ENCODE peak calls at places on chromosomes 1 and 21, in seven cellular contexts. I is activated CD4-positive, alpha-beta T cell treated with anti-CD3 and anti-CD28 coated beads, Interleukin-2, amount 50 U/mL, for 1 hour; E is GM13977; M is endothelial cell; U is ecto neural progenitor cell; Z is NCI-H1105; J is EL. T is an unnamed sample.
A peak's percentile ranks its signal among the peaks of the same experiment; 100 is the strongest.

GRCh38 chr1:84582802-84583587 is 8.8 kb upstream of the CTBS start:
- DNase-seq in I (no peak), E (no peak), J (no peak), M (no peak), U (peak; percentile 66), Z (no peak), T (peak; percentile 45)

GRCh38 chr1:182196897-182197546 is 135.5 kb upstream of the ZNF648 start:
- DNase-seq in Z (no peak), J (no peak), E (no peak), U (no peak), M (no peak), I (no peak), T (no peak)

GRCh38 chr1:119968068-119968492 is 71.8 kb upstream of the ADAM30 start:
- DNase-seq in J (peak; percentile 60), E (peak; percentile 15), I (peak; percentile 77), M (peak; percentile 74), U (peak; percentile 72), Z (peak; percentile 45), T (peak; percentile 13)

GRCh38 chr1:56399326-56400292 is 179.8 kb downstream of the PLPP3 start:
- DNase-seq in M (no peak), E (no peak), Z (no peak), J (no peak), U (no peak), I (no peak), T (no peak)

GRCh38 chr1:201020040-201020591 is 3.4 kb downstream of the KIF21B start:
- DNase-seq in E (peak; percentile 52), M (no peak), Z (no peak), U (no peak), J (no peak), I (peak; percentile 27), T (no peak)

GRCh38 chr1:175245324-175245723 is 52.7 kb upstream of the KIAA0040 start:
- DNase-seq in E (no peak), I (no peak), J (no peak), Z (no peak), M (no peak), U (no peak), T (no peak)

GRCh38 chr1:151887028-151887427 is 22.3 kb downstream of the THEM4 start:
- DNase-seq in U (no peak), I (no peak), E (no peak), Z (no peak), J (peak; percentile 43), M (no peak), T (no peak)

GRCh38 chr1:204084247-204084772 is 11.4 kb downstream of the SOX13 start:
- DNase-seq in Z (peak; percentile 95), E (no peak), U (peak; percentile 73), J (no peak), I (no peak), M (no peak), T (peak; percentile 99)

GRCh38 chr21:42238185-42238934 is 19.4 kb downstream of the ABCG1 start:
- DNase-seq in I (peak; percentile 62), Z (no peak), E (no peak), M (no peak), J (no peak), U (no peak), T (no peak)

GRCh38 chr1:109296782-109297181 is 10.0 kb downstream of the MYBPHL start:
- DNase-seq in I (no peak), U (no peak), E (no peak), J (no peak), M (no peak), Z (no peak), T (no peak)

GRCh38 chr21:29639366-29640232 is 300.2 kb downstream of the GRIK1 start:
- DNase-seq in M (no peak), J (no peak), E (no peak), Z (no peak), U (no peak), I (no peak), T (no peak)

GRCh38 chr1:44605904-44606615 is 68.2 kb downstream of the TMEM53 start:
- DNase-seq in J (peak; percentile 66), E (no peak), M (no peak), I (no peak), Z (no peak), U (no peak), T (no peak)

GRCh38 chr1:117146570-117147340 is 25.2 kb upstream of the TRIM45 start:
- DNase-seq in J (peak; percentile 98), E (no peak), Z (no peak), U (no peak), M (no peak), I (no peak), T (peak; percentile 44)

GRCh38 chr1:200512191-200512590 is 102.4 kb upstream of the ZNF281 start:
- DNase-seq in J (peak; percentile 57), I (no peak), Z (no peak), U (no peak), M (no peak), E (no peak), T (no peak)

GRCh38 chr1:145985502-145986439 is 10.6 kb downstream of the TXNIP start:
- DNase-seq in E (no peak), I (no peak), J (peak; percentile 58), Z (no peak), M (no peak), U (no peak), T (no peak)

GRCh38 chr21:32132409-32132808 is 146.4 kb downstream of the MIS18A start:
- DNase-seq in I (no peak), M (no peak), U (no peak), E (no peak), J (no peak), Z (no peak), T (no peak)

GRCh38 chr1:87305762-87306161 is 22.9 kb upstream of the LMO4 start:
- DNase-seq in M (no peak), J (no peak), U (no peak), E (no peak), I (no peak), Z (no peak), T (no peak)

GRCh38 chr1:234844479-234845031 is 234.6 kb upstream of the IRF2BP2 start:
- DNase-seq in U (no peak), M (peak; percentile 52), J (peak; percentile 49), Z (no peak), I (no peak), E (no peak), T (no peak)

GRCh38 chr1:1255627-1256026 is 9.1 kb upstream of the C1QTNF12 start:
- DNase-seq in U (no peak), Z (no peak), M (no peak), I (no peak), E (no peak), J (no peak), T (no peak)

GRCh38 chr1:164991763-164992162 is 364.8 kb downstream of the LMX1A start:
- DNase-seq in E (no peak), M (no peak), U (no peak), Z (no peak), J (no peak), I (no peak), T (no peak)

GRCh38 chr1:234697741-234698140 is 87.8 kb upstream of the IRF2BP2 start:
- DNase-seq in I (no peak), J (no peak), U (peak; percentile 10), Z (no peak), E (no peak), M (no peak), T (no peak)

GRCh38 chr1:29271724-29272123 is 35.4 kb downstream of the PTPRU start:
- DNase-seq in E (no peak), M (peak; percentile 41), I (no peak), J (peak; percentile 83), U (peak; percentile 78), Z (no peak), T (no peak)

GRCh38 chr1:41354956-41355355 is 6.3 kb upstream of the FOXO6 start:
- DNase-seq in J (no peak), U (peak; percentile 31), I (no peak), E (no peak), Z (no peak), M (no peak), T (no peak)

GRCh38 chr1:87594736-87595383 is 266.2 kb downstream of the LMO4 start:
- DNase-seq in U (no peak), M (no peak), E (no peak), J (no peak), I (no peak), Z (no peak), T (no peak)

GRCh38 chr1:170410391-170411146 is 121.4 kb upstream of the GORAB start:
- DNase-seq in J (peak; percentile 79), U (no peak), E (no peak), Z (no peak), I (no peak), M (no peak), T (no peak)

GRCh38 chr1:117501275-117501674 is 104.6 kb upstream of the TENT5C start:
- DNase-seq in I (no peak), J (peak; percentile 75), E (no peak), Z (no peak), U (no peak), M (no peak), T (no peak)

GRCh38 chr21:28439246-28439645 is 553.4 kb downstream of the LTN1 start:
- DNase-seq in U (no peak), I (no peak), Z (no peak), J (no peak), E (no peak), M (no peak), T (no peak)

GRCh38 chr1:246836169-246836568 is 95.6 kb downstream of the AHCTF1 start:
- DNase-seq in Z (no peak), M (no peak), J (peak; percentile 13), U (no peak), I (no peak), E (no peak), T (no peak)

GRCh38 chr1:38860464-38860816 is 868 bp upstream of the RRAGC start:
- DNase-seq in E (no peak), Z (no peak), J (peak; percentile 25), U (no peak), M (no peak), I (no peak), T (no peak)

GRCh38 chr1:193703655-193704054 is 517.2 kb upstream of the B3GALT2 start:
- DNase-seq in M (no peak), Z (no peak), J (no peak), E (no peak), U (no peak), I (no peak), T (no peak)

GRCh38 chr1:50271968-50272578 is 151.2 kb downstream of the DMRTA2 start:
- DNase-seq in M (peak; percentile 73), U (peak; percentile 56), E (peak; percentile 65), I (no peak), J (peak; percentile 10), Z (peak; percentile 22), T (no peak)

GRCh38 chr21:46171585-46171984 is 12.7 kb downstream of the SPATC1L start:
- DNase-seq in I (no peak), J (no peak), Z (no peak), E (no peak), U (no peak), M (no peak), T (no peak)

GRCh38 chr1:93681549-93682412 is at the start of gene BCAR3:
- DNase-seq in E (peak; percentile 83), I (no peak), Z (peak; percentile 77), J (peak; percentile 80), M (peak; percentile 71), U (peak; percentile 85), T (peak; percentile 37)

GRCh38 chr1:33168556-33169289 is 13.1 kb downstream of the TRIM62 start:
- DNase-seq in E (no peak), Z (no peak), I (no peak), M (no peak), U (no peak), J (no peak), T (no peak)

T was measured in COR-L47.